ENCODE peak calls at places on chromosomes 16 and 17, in eight cellular contexts. One of them, this sample, is unnamed. For H3K4me1, the result is how much of the 10 kb centered on the place peaks cover.

GRCh38 chr17:80552523-80552922 is 7.9 kb downstream of the RPTOR start:
- DNase-seq in CD8-positive, alpha-beta memory T cell: no peak
- DNase-seq in tibial nerve: no peak
- DNase-seq in left lung: no peak
- DNase-seq in lower lobe of right lung: no peak
- DNase-seq in neuronal stem cell: no peak
- DNase-seq in CD8-positive, alpha-beta T cell: no peak
- DNase-seq in left ventricle myocardium inferior: no peak
- DNase-seq in this sample: no peak

GRCh38 chr17:2054740-2055493 is at the start of gene HIC1:
- DNase-seq in CD8-positive, alpha-beta T cell: peak
- DNase-seq in CD8-positive, alpha-beta memory T cell: peak
- DNase-seq in left lung: peak
- DNase-seq in neuronal stem cell: peak
- DNase-seq in lower lobe of right lung: peak
- DNase-seq in tibial nerve: peak
- DNase-seq in left ventricle myocardium inferior: peak
- DNase-seq in this sample: no peak

GRCh38 chr16:29877266-29877961 is 14.4 kb upstream of the CDIPT start:
- DNase-seq in neuronal stem cell: peak
- DNase-seq in tibial nerve: no peak
- DNase-seq in CD8-positive, alpha-beta T cell: no peak
- DNase-seq in left ventricle myocardium inferior: no peak
- DNase-seq in CD8-positive, alpha-beta memory T cell: peak
- DNase-seq in left lung: peak
- DNase-seq in lower lobe of right lung: peak
- DNase-seq in this sample: no peak

GRCh38 chr16:87334611-87335305 is 17.6 kb upstream of the C16orf95 start:
- DNase-seq in left ventricle myocardium inferior: no peak
- DNase-seq in neuronal stem cell: no peak
- DNase-seq in tibial nerve: no peak
- DNase-seq in left lung: no peak
- DNase-seq in lower lobe of right lung: no peak
- DNase-seq in CD8-positive, alpha-beta T cell: no peak
- DNase-seq in CD8-positive, alpha-beta memory T cell: no peak
- DNase-seq in this sample: no peak

GRCh38 chr17:50604470-50604869 is 30.2 kb upstream of the ABCC3 start:
- DNase-seq in tibial nerve: no peak
- DNase-seq in left lung: peak
- DNase-seq in lower lobe of right lung: peak
- DNase-seq in left ventricle myocardium inferior: peak
- DNase-seq in neuronal stem cell: no peak
- DNase-seq in CD8-positive, alpha-beta memory T cell: no peak
- DNase-seq in CD8-positive, alpha-beta T cell: no peak
- DNase-seq in this sample: no peak

GRCh38 chr16:28259781-28260150 is 32.6 kb upstream of the SBK1 start:
- DNase-seq in lower lobe of right lung: no peak
- DNase-seq in CD8-positive, alpha-beta T cell: no peak
- DNase-seq in left lung: no peak
- DNase-seq in neuronal stem cell: no peak
- DNase-seq in CD8-positive, alpha-beta memory T cell: no peak
- DNase-seq in tibial nerve: no peak
- DNase-seq in left ventricle myocardium inferior: no peak
- DNase-seq in this sample: no peak

GRCh38 chr17:15213381-15214087 is 51.6 kb downstream of the PMP22 start:
- DNase-seq in left lung: no peak
- DNase-seq in left ventricle myocardium inferior: no peak
- DNase-seq in CD8-positive, alpha-beta T cell: no peak
- DNase-seq in neuronal stem cell: peak
- DNase-seq in tibial nerve: no peak
- DNase-seq in lower lobe of right lung: no peak
- DNase-seq in CD8-positive, alpha-beta memory T cell: no peak
- DNase-seq in this sample: no peak

GRCh38 chr17:17613708-17614114 is 22.2 kb upstream of the PEMT start:
- DNase-seq in neuronal stem cell: peak
- DNase-seq in CD8-positive, alpha-beta T cell: peak
- DNase-seq in left ventricle myocardium inferior: no peak
- DNase-seq in lower lobe of right lung: no peak
- DNase-seq in left lung: no peak
- DNase-seq in tibial nerve: peak
- DNase-seq in CD8-positive, alpha-beta memory T cell: no peak
- DNase-seq in this sample: no peak

GRCh38 chr17:54102246-54102645 is 279.5 kb downstream of the KIF2B start:
- DNase-seq in left lung: no peak
- DNase-seq in neuronal stem cell: no peak
- DNase-seq in CD8-positive, alpha-beta T cell: no peak
- DNase-seq in tibial nerve: no peak
- DNase-seq in lower lobe of right lung: no peak
- DNase-seq in left ventricle myocardium inferior: no peak
- DNase-seq in CD8-positive, alpha-beta memory T cell: no peak
- DNase-seq in this sample: no peak

GRCh38 chr17:74780443-74781238 is 4.5 kb upstream of the NAT9 start:
- DNase-seq in left lung: no peak
- DNase-seq in tibial nerve: no peak
- DNase-seq in lower lobe of right lung: no peak
- DNase-seq in CD8-positive, alpha-beta memory T cell: no peak
- DNase-seq in left ventricle myocardium inferior: no peak
- DNase-seq in CD8-positive, alpha-beta T cell: no peak
- DNase-seq in neuronal stem cell: no peak
- DNase-seq in this sample: no peak

GRCh38 chr17:50691550-50692447 is 15.9 kb downstream of the ANKRD40 start:
- DNase-seq in left ventricle myocardium inferior: no peak
- DNase-seq in CD8-positive, alpha-beta T cell: no peak
- DNase-seq in neuronal stem cell: no peak
- DNase-seq in CD8-positive, alpha-beta memory T cell: no peak
- DNase-seq in lower lobe of right lung: no peak
- DNase-seq in left lung: no peak
- DNase-seq in tibial nerve: no peak
- DNase-seq in this sample: no peak

GRCh38 chr16:80968386-80969113 is 38.1 kb downstream of the CMC2 start:
- DNase-seq in lower lobe of right lung: no peak
- DNase-seq in left lung: no peak
- DNase-seq in CD8-positive, alpha-beta memory T cell: no peak
- DNase-seq in neuronal stem cell: no peak
- DNase-seq in left ventricle myocardium inferior: no peak
- DNase-seq in CD8-positive, alpha-beta T cell: no peak
- DNase-seq in tibial nerve: no peak
- DNase-seq in this sample: no peak

GRCh38 chr16:11497851-11498289 is 88.8 kb downstream of the LITAF start:
- DNase-seq in tibial nerve: no peak
- DNase-seq in CD8-positive, alpha-beta T cell: no peak
- DNase-seq in lower lobe of right lung: no peak
- DNase-seq in left lung: no peak
- DNase-seq in neuronal stem cell: no peak
- DNase-seq in CD8-positive, alpha-beta memory T cell: no peak
- DNase-seq in left ventricle myocardium inferior: no peak
- DNase-seq in this sample: no peak

GRCh38 chr17:15279011-15279477 is 13.9 kb upstream of the PMP22 start:
- DNase-seq in neuronal stem cell: no peak
- DNase-seq in left ventricle myocardium inferior: no peak
- DNase-seq in left lung: no peak
- DNase-seq in CD8-positive, alpha-beta memory T cell: no peak
- DNase-seq in lower lobe of right lung: no peak
- DNase-seq in tibial nerve: no peak
- DNase-seq in CD8-positive, alpha-beta T cell: no peak
- DNase-seq in this sample: no peak

GRCh38 chr17:51152766-51153209 is 571 bp upstream of the NME1 start:
- DNase-seq in neuronal stem cell: no peak
- DNase-seq in CD8-positive, alpha-beta T cell: no peak
- DNase-seq in tibial nerve: no peak
- DNase-seq in CD8-positive, alpha-beta memory T cell: no peak
- DNase-seq in lower lobe of right lung: no peak
- DNase-seq in left lung: no peak
- DNase-seq in left ventricle myocardium inferior: no peak
- DNase-seq in this sample: no peak

GRCh38 chr16:61890346-61890745 is 145.9 kb downstream of the CDH8 start:
- DNase-seq in tibial nerve: no peak
- DNase-seq in lower lobe of right lung: no peak
- DNase-seq in left ventricle myocardium inferior: no peak
- DNase-seq in CD8-positive, alpha-beta T cell: no peak
- DNase-seq in left lung: no peak
- DNase-seq in neuronal stem cell: no peak
- DNase-seq in CD8-positive, alpha-beta memory T cell: no peak
- DNase-seq in this sample: no peak

GRCh38 chr17:38657824-38658740 is 16.7 kb downstream of the EPOP start:
- DNase-seq in CD8-positive, alpha-beta T cell: no peak
- DNase-seq in left lung: no peak
- DNase-seq in lower lobe of right lung: no peak
- DNase-seq in neuronal stem cell: no peak
- DNase-seq in tibial nerve: no peak
- DNase-seq in left ventricle myocardium inferior: no peak
- DNase-seq in CD8-positive, alpha-beta memory T cell: no peak
- DNase-seq in this sample: no peak

GRCh38 chr17:30590086-30590485 is 112.9 kb downstream of the GOSR1 start:
- DNase-seq in CD8-positive, alpha-beta memory T cell: no peak
- DNase-seq in lower lobe of right lung: no peak
- DNase-seq in tibial nerve: no peak
- DNase-seq in neuronal stem cell: no peak
- DNase-seq in CD8-positive, alpha-beta T cell: no peak
- DNase-seq in left ventricle myocardium inferior: no peak
- DNase-seq in left lung: no peak
- DNase-seq in this sample: no peak

GRCh38 chr16:71933913-71934696 is 38.8 kb downstream of the IST1 start:
- DNase-seq in CD8-positive, alpha-beta T cell: no peak
- DNase-seq in lower lobe of right lung: no peak
- DNase-seq in left ventricle myocardium inferior: no peak
- DNase-seq in CD8-positive, alpha-beta memory T cell: no peak
- DNase-seq in tibial nerve: no peak
- DNase-seq in neuronal stem cell: no peak
- DNase-seq in left lung: no peak
- DNase-seq in this sample: no peak

GRCh38 chr16:4517812-4518211 is 20.8 kb downstream of the CDIP1 start:
- DNase-seq in neuronal stem cell: peak
- DNase-seq in lower lobe of right lung: no peak
- DNase-seq in CD8-positive, alpha-beta memory T cell: no peak
- DNase-seq in tibial nerve: no peak
- DNase-seq in left lung: no peak
- DNase-seq in left ventricle myocardium inferior: no peak
- DNase-seq in CD8-positive, alpha-beta T cell: no peak
- DNase-seq in this sample: no peak

GRCh38 chr16:86396918-86397317 is 113.4 kb upstream of the FOXF1 start:
- DNase-seq in left ventricle myocardium inferior: no peak
- DNase-seq in CD8-positive, alpha-beta memory T cell: no peak
- DNase-seq in lower lobe of right lung: no peak
- DNase-seq in CD8-positive, alpha-beta T cell: no peak
- DNase-seq in neuronal stem cell: no peak
- DNase-seq in tibial nerve: no peak
- DNase-seq in left lung: no peak
- DNase-seq in this sample: no peak

GRCh38 chr16:5621826-5622225 is 524.2 kb upstream of the EEF2KMT start:
- DNase-seq in left lung: no peak
- DNase-seq in tibial nerve: no peak
- DNase-seq in neuronal stem cell: no peak
- DNase-seq in CD8-positive, alpha-beta memory T cell: no peak
- DNase-seq in CD8-positive, alpha-beta T cell: no peak
- DNase-seq in lower lobe of right lung: no peak
- DNase-seq in left ventricle myocardium inferior: no peak
- DNase-seq in this sample: no peak

GRCh38 chr17:10803830-10804498 is at the start of gene TMEM238L:
- DNase-seq in tibial nerve: no peak
- DNase-seq in CD8-positive, alpha-beta T cell: no peak
- DNase-seq in lower lobe of right lung: no peak
- DNase-seq in neuronal stem cell: no peak
- DNase-seq in left ventricle myocardium inferior: peak
- DNase-seq in left lung: no peak
- DNase-seq in CD8-positive, alpha-beta memory T cell: no peak
- DNase-seq in this sample: no peak
- H3K27ac ChIP-seq in tibial nerve: no peak
- H3K27ac ChIP-seq in CD8-positive, alpha-beta T cell: no peak
- H3K27ac ChIP-seq in lower lobe of right lung: no peak
- H3K27ac ChIP-seq in neuronal stem cell: no peak
- H3K27ac ChIP-seq in left ventricle myocardium inferior: no peak
- H3K27ac ChIP-seq in left lung: no peak
- H3K27ac ChIP-seq in CD8-positive, alpha-beta memory T cell: no peak
- H3K27ac ChIP-seq in this sample: peak

DNA sequence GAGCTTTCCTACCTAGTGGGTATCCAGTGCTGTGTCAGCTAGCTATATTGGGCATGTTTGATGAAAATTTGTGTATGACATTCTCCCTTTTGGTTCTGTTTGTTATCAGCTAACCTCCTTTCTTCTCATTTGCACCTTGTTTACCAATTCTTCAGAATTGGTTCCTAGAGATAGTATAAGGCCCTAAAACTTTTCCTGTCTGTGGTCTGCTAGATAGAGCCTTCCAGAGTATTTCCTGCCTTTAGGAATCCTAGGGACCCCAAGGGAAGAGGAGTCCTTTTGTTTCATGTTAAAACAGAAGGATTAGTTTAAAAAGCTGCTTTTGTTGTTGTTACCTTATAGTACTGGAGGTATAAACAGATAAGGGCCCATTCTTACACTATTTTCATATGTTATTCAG is 11.5 kb downstream of the MAP3K3 start:
- DNase-seq in left ventricle myocardium inferior: no peak
- DNase-seq in lower lobe of right lung: no peak
- DNase-seq in neuronal stem cell: no peak
- DNase-seq in left lung: no peak
- DNase-seq in CD8-positive, alpha-beta memory T cell: no peak
- DNase-seq in tibial nerve: no peak
- DNase-seq in CD8-positive, alpha-beta T cell: no peak
- DNase-seq in this sample: no peak
- H3K4me1 ChIP-seq in left ventricle myocardium inferior: half or more
- H3K4me1 ChIP-seq in lower lobe of right lung: half or more
- H3K4me1 ChIP-seq in neuronal stem cell: under half
- H3K4me1 ChIP-seq in left lung: half or more
- H3K4me1 ChIP-seq in CD8-positive, alpha-beta memory T cell: under half
- H3K4me1 ChIP-seq in tibial nerve: half or more
- H3K4me1 ChIP-seq in CD8-positive, alpha-beta T cell: under half
- H3K4me1 ChIP-seq in this sample: under half

DNA sequence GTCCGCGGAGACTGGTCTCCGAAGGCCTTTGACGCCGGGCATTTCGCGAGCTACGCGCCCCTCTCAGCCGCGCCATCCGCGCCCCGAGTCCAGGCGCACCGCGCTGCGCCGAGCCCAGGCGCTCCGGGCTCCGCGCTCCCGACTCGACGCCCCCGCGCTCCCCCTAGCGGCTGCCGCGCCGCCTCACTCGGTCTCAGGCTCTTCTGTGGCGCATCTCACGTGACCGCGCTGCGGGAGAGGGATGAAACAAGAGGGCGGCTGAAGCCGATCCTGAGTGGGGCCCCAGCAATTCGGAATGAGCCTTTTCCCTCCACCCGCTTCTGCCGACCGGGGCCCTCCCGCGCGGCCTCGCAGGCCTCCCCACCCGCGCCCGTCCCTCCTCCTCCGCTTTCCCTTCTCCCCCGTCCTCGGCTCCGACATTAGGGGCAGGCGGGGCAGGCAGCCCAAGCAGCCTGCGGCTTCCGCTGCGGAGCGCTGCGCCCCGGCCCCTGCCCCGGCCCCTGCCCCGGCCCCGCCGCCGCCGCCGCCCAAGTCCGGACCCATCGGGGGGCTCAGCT is 42.5 kb upstream of the AMZ2 start:
- DNase-seq in CD8-positive, alpha-beta memory T cell: peak
- DNase-seq in lower lobe of right lung: peak
- DNase-seq in CD8-positive, alpha-beta T cell: peak
- DNase-seq in tibial nerve: peak
- DNase-seq in left lung: peak
- DNase-seq in neuronal stem cell: peak
- DNase-seq in left ventricle myocardium inferior: peak
- DNase-seq in this sample: peak
- H3K27ac ChIP-seq in CD8-positive, alpha-beta memory T cell: peak
- H3K27ac ChIP-seq in lower lobe of right lung: peak
- H3K27ac ChIP-seq in CD8-positive, alpha-beta T cell: peak
- H3K27ac ChIP-seq in tibial nerve: peak
- H3K27ac ChIP-seq in left lung: peak
- H3K27ac ChIP-seq in neuronal stem cell: peak
- H3K27ac ChIP-seq in left ventricle myocardium inferior: peak
- H3K27ac ChIP-seq in this sample: peak

GRCh38 chr16:84596801-84597517 is 20.9 kb downstream of the COTL1 start:
- DNase-seq in CD8-positive, alpha-beta memory T cell: no peak
- DNase-seq in tibial nerve: no peak
- DNase-seq in left lung: no peak
- DNase-seq in left ventricle myocardium inferior: no peak
- DNase-seq in lower lobe of right lung: no peak
- DNase-seq in neuronal stem cell: no peak
- DNase-seq in CD8-positive, alpha-beta T cell: no peak
- DNase-seq in this sample: no peak
- H3K4me1 ChIP-seq in CD8-positive, alpha-beta memory T cell: half or more
- H3K4me1 ChIP-seq in tibial nerve: half or more
- H3K4me1 ChIP-seq in left lung: half or more
- H3K4me1 ChIP-seq in left ventricle myocardium inferior: under half
- H3K4me1 ChIP-seq in lower lobe of right lung: half or more
- H3K4me1 ChIP-seq in neuronal stem cell: half or more
- H3K4me1 ChIP-seq in CD8-positive, alpha-beta T cell: half or more
- H3K4me1 ChIP-seq in this sample: under half

This sample was measured in esophagus squamous epithelium.